ENCODE peak calls at places on chromosomes 4 and X, in seven cellular contexts. One of them, this sample, is unnamed.

GRCh38 chrX:129572422-129572821 is 32.4 kb downstream of the OCRL start:
- DNase-seq in gastrocnemius medialis: no peak
- DNase-seq in heart left ventricle: no peak
- DNase-seq in thoracic aorta: no peak
- DNase-seq in M059J: no peak
- DNase-seq in cardiac muscle cell: no peak
- DNase-seq in stimulated activated CD8-positive, alpha-beta memory T cell treated with anti-CD3 and anti-CD28 coated beads, Interleukin-2, amount 100 ng/mL, for 48 hours: no peak
- DNase-seq in this sample: no peak

GRCh38 chrX:106611682-106612402 is at the start of gene RADX:
- DNase-seq in cardiac muscle cell: peak; percentile 95
- DNase-seq in M059J: peak; percentile 68
- DNase-seq in heart left ventricle: peak; percentile 58
- DNase-seq in gastrocnemius medialis: peak; percentile 18
- DNase-seq in thoracic aorta: peak; percentile 24
- DNase-seq in stimulated activated CD8-positive, alpha-beta memory T cell treated with anti-CD3 and anti-CD28 coated beads, Interleukin-2, amount 100 ng/mL, for 48 hours: peak; percentile 66
- DNase-seq in this sample: peak; percentile 63

GRCh38 chr4:46123872-46124755 is at the start of gene GABRG1:
- DNase-seq in stimulated activated CD8-positive, alpha-beta memory T cell treated with anti-CD3 and anti-CD28 coated beads, Interleukin-2, amount 100 ng/mL, for 48 hours: no peak
- DNase-seq in cardiac muscle cell: peak; percentile 38
- DNase-seq in M059J: no peak
- DNase-seq in gastrocnemius medialis: no peak
- DNase-seq in thoracic aorta: no peak
- DNase-seq in heart left ventricle: no peak
- DNase-seq in this sample: no peak

GRCh38 chr4:20253272-20253798 is 1.6 kb downstream of the SLIT2 start:
- DNase-seq in cardiac muscle cell: peak; percentile 17
- DNase-seq in thoracic aorta: no peak
- DNase-seq in heart left ventricle: no peak
- DNase-seq in M059J: peak; percentile 15
- DNase-seq in stimulated activated CD8-positive, alpha-beta memory T cell treated with anti-CD3 and anti-CD28 coated beads, Interleukin-2, amount 100 ng/mL, for 48 hours: no peak
- DNase-seq in gastrocnemius medialis: no peak
- DNase-seq in this sample: no peak

GRCh38 chr4:26701786-26702227 is 117.9 kb downstream of the TBC1D19 start:
- DNase-seq in M059J: peak; percentile 56
- DNase-seq in stimulated activated CD8-positive, alpha-beta memory T cell treated with anti-CD3 and anti-CD28 coated beads, Interleukin-2, amount 100 ng/mL, for 48 hours: no peak
- DNase-seq in gastrocnemius medialis: no peak
- DNase-seq in heart left ventricle: no peak
- DNase-seq in cardiac muscle cell: no peak
- DNase-seq in thoracic aorta: no peak
- DNase-seq in this sample: no peak

GRCh38 chr4:3823496-3824341 is 57.5 kb downstream of the ADRA2C start:
- DNase-seq in M059J: no peak
- DNase-seq in heart left ventricle: no peak
- DNase-seq in stimulated activated CD8-positive, alpha-beta memory T cell treated with anti-CD3 and anti-CD28 coated beads, Interleukin-2, amount 100 ng/mL, for 48 hours: no peak
- DNase-seq in gastrocnemius medialis: no peak
- DNase-seq in cardiac muscle cell: no peak
- DNase-seq in thoracic aorta: no peak
- DNase-seq in this sample: no peak

GRCh38 chrX:119181491-119181890 is 53.9 kb upstream of the KIAA1210 start:
- DNase-seq in gastrocnemius medialis: no peak
- DNase-seq in stimulated activated CD8-positive, alpha-beta memory T cell treated with anti-CD3 and anti-CD28 coated beads, Interleukin-2, amount 100 ng/mL, for 48 hours: no peak
- DNase-seq in M059J: peak; percentile 48
- DNase-seq in cardiac muscle cell: no peak
- DNase-seq in heart left ventricle: no peak
- DNase-seq in thoracic aorta: no peak
- DNase-seq in this sample: no peak

GRCh38 chrX:16082470-16083085 is 40.8 kb upstream of the GRPR start:
- DNase-seq in thoracic aorta: no peak
- DNase-seq in heart left ventricle: no peak
- DNase-seq in gastrocnemius medialis: no peak
- DNase-seq in M059J: no peak
- DNase-seq in cardiac muscle cell: no peak
- DNase-seq in stimulated activated CD8-positive, alpha-beta memory T cell treated with anti-CD3 and anti-CD28 coated beads, Interleukin-2, amount 100 ng/mL, for 48 hours: no peak
- DNase-seq in this sample: no peak

GRCh38 chrX:48488034-48488433 is 12.0 kb downstream of the FTSJ1 start:
- DNase-seq in gastrocnemius medialis: no peak
- DNase-seq in heart left ventricle: no peak
- DNase-seq in thoracic aorta: no peak
- DNase-seq in cardiac muscle cell: no peak
- DNase-seq in stimulated activated CD8-positive, alpha-beta memory T cell treated with anti-CD3 and anti-CD28 coated beads, Interleukin-2, amount 100 ng/mL, for 48 hours: no peak
- DNase-seq in M059J: no peak
- DNase-seq in this sample: no peak

GRCh38 chr4:185817403-185817818 is 5.4 kb upstream of the SORBS2 start:
- DNase-seq in stimulated activated CD8-positive, alpha-beta memory T cell treated with anti-CD3 and anti-CD28 coated beads, Interleukin-2, amount 100 ng/mL, for 48 hours: no peak
- DNase-seq in thoracic aorta: no peak
- DNase-seq in M059J: no peak
- DNase-seq in cardiac muscle cell: no peak
- DNase-seq in gastrocnemius medialis: no peak
- DNase-seq in heart left ventricle: peak; percentile 70
- DNase-seq in this sample: peak; percentile 53

GRCh38 chr4:156227321-156227720 is 273.7 kb upstream of the CTSO start:
- DNase-seq in cardiac muscle cell: no peak
- DNase-seq in gastrocnemius medialis: no peak
- DNase-seq in stimulated activated CD8-positive, alpha-beta memory T cell treated with anti-CD3 and anti-CD28 coated beads, Interleukin-2, amount 100 ng/mL, for 48 hours: no peak
- DNase-seq in M059J: no peak
- DNase-seq in thoracic aorta: no peak
- DNase-seq in heart left ventricle: no peak
- DNase-seq in this sample: no peak

This sample was measured in heart right ventricle.